ENCODE peak calls at places on chromosomes 6 and 20, in seven cellular contexts. One of them, this sample, is unnamed.

GRCh38 chr20:61430228-61430624 is 178.2 kb downstream of the CDH4 start:
- DNase-seq in colonic mucosa: no peak
- DNase-seq in ACHN: no peak
- DNase-seq in heart left ventricle: no peak
- DNase-seq in activated T-cell treated with anti-CD3 and anti-CD28 coated beads for 4 hours: no peak
- DNase-seq in endothelial cell: no peak
- DNase-seq in naive B cell: no peak
- DNase-seq in this sample: no peak

GRCh38 chr20:50592282-50593004 is 82.3 kb downstream of the PTPN1 start:
- DNase-seq in colonic mucosa: no peak
- DNase-seq in ACHN: no peak
- DNase-seq in heart left ventricle: peak; percentile 86
- DNase-seq in activated T-cell treated with anti-CD3 and anti-CD28 coated beads for 4 hours: no peak
- DNase-seq in endothelial cell: no peak
- DNase-seq in naive B cell: no peak
- DNase-seq in this sample: no peak

GRCh38 chr6:28764014-28764723 is 159.6 kb downstream of the TRIM27 start:
- DNase-seq in colonic mucosa: no peak
- DNase-seq in ACHN: no peak
- DNase-seq in heart left ventricle: no peak
- DNase-seq in activated T-cell treated with anti-CD3 and anti-CD28 coated beads for 4 hours: no peak
- DNase-seq in endothelial cell: no peak
- DNase-seq in naive B cell: no peak
- DNase-seq in this sample: no peak

GRCh38 chr6:138493413-138493812 is 5.9 kb downstream of the NHSL1 start:
- DNase-seq in colonic mucosa: no peak
- DNase-seq in ACHN: no peak
- DNase-seq in heart left ventricle: no peak
- DNase-seq in activated T-cell treated with anti-CD3 and anti-CD28 coated beads for 4 hours: no peak
- DNase-seq in endothelial cell: no peak
- DNase-seq in naive B cell: no peak
- DNase-seq in this sample: no peak

GRCh38 chr20:19730716-19731115 is 27.3 kb upstream of the RIN2 start:
- DNase-seq in colonic mucosa: no peak
- DNase-seq in ACHN: no peak
- DNase-seq in heart left ventricle: no peak
- DNase-seq in activated T-cell treated with anti-CD3 and anti-CD28 coated beads for 4 hours: no peak
- DNase-seq in endothelial cell: no peak
- DNase-seq in naive B cell: no peak
- DNase-seq in this sample: no peak

GRCh38 chr6:161618816-161619454 is 345.1 kb upstream of the AGPAT4 start:
- DNase-seq in colonic mucosa: no peak
- DNase-seq in ACHN: peak; percentile 84
- DNase-seq in heart left ventricle: peak; percentile 33
- DNase-seq in activated T-cell treated with anti-CD3 and anti-CD28 coated beads for 4 hours: no peak
- DNase-seq in endothelial cell: peak; percentile 27
- DNase-seq in naive B cell: no peak
- DNase-seq in this sample: no peak

GRCh38 chr6:165098165-165098564 is 211.2 kb downstream of the C6orf118 start:
- DNase-seq in colonic mucosa: no peak
- DNase-seq in ACHN: peak; percentile 14
- DNase-seq in heart left ventricle: no peak
- DNase-seq in activated T-cell treated with anti-CD3 and anti-CD28 coated beads for 4 hours: no peak
- DNase-seq in endothelial cell: no peak
- DNase-seq in naive B cell: no peak
- DNase-seq in this sample: no peak

GRCh38 chr20:19975901-19976300 is 41.3 kb upstream of the NAA20 start:
- DNase-seq in colonic mucosa: no peak
- DNase-seq in ACHN: peak; percentile 22
- DNase-seq in heart left ventricle: peak; percentile 52
- DNase-seq in activated T-cell treated with anti-CD3 and anti-CD28 coated beads for 4 hours: no peak
- DNase-seq in endothelial cell: no peak
- DNase-seq in naive B cell: no peak
- DNase-seq in this sample: no peak

GRCh38 chr6:166441641-166442078 is 58.9 kb upstream of the MPC1 start:
- DNase-seq in colonic mucosa: no peak
- DNase-seq in ACHN: no peak
- DNase-seq in heart left ventricle: no peak
- DNase-seq in activated T-cell treated with anti-CD3 and anti-CD28 coated beads for 4 hours: no peak
- DNase-seq in endothelial cell: no peak
- DNase-seq in naive B cell: no peak
- DNase-seq in this sample: no peak

GRCh38 chr6:50990750-50991446 is 172.2 kb downstream of the TFAP2B start:
- DNase-seq in colonic mucosa: no peak
- DNase-seq in ACHN: no peak
- DNase-seq in heart left ventricle: no peak
- DNase-seq in activated T-cell treated with anti-CD3 and anti-CD28 coated beads for 4 hours: no peak
- DNase-seq in endothelial cell: no peak
- DNase-seq in naive B cell: no peak
- DNase-seq in this sample: no peak

This sample was measured in 8988T.